ENCODE peak calls at places on chromosome 3, in nine cellular contexts. K, Q, A, Y, P, J, T, D and E are unnamed samples.

GRCh38 chr3:65190111-65190510 is 502.3 kb upstream of the ADAMTS9 start:
- DNase-seq in K (no peak), Q (no peak), A (no peak), Y (no peak), P (no peak), J (no peak), T (no peak), D (no peak), E (no peak)

GRCh38 chr3:53238051-53238850 is 17.6 kb downstream of the TKT start:
- DNase-seq in K (no peak), Q (no peak), A (peak), Y (no peak), P (no peak), J (no peak), T (no peak), D (peak), E (no peak)

GRCh38 chr3:9569054-9569453 is 15.4 kb upstream of the LHFPL4 start:
- DNase-seq in K (no peak), Q (no peak), A (no peak), Y (no peak), P (no peak), J (no peak), T (no peak), D (no peak), E (no peak)

GRCh38 chr3:72338942-72339749 is 509.1 kb downstream of the SHQ1 start:
- DNase-seq in K (peak), Q (peak), A (peak), Y (no peak), P (no peak), J (no peak), T (no peak), D (peak), E (no peak)

GRCh38 chr3:172142074-172143059 is 103.0 kb downstream of the FNDC3B start:
- DNase-seq in K (no peak), Q (no peak), A (no peak), Y (no peak), P (no peak), J (no peak), T (no peak), D (peak), E (no peak)

GRCh38 chr3:55189359-55189801 is 261.5 kb upstream of the LRTM1 start:
- DNase-seq in K (no peak), Q (no peak), A (no peak), Y (no peak), P (no peak), J (no peak), T (no peak), D (peak), E (no peak)

GRCh38 chr3:134364061-134364935 is 9.9 kb downstream of the AMOTL2 start:
- DNase-seq in K (peak), Q (peak), A (peak), Y (peak), P (peak), J (peak), T (peak), D (peak), E (peak)

GRCh38 chr3:120743556-120744195 is 1.1 kb downstream of the GTF2E1 start:
- DNase-seq in K (no peak), Q (no peak), A (no peak), Y (no peak), P (no peak), J (no peak), T (no peak), D (no peak), E (no peak)

GRCh38 chr3:73072634-73073033 is 11.2 kb downstream of the EBLN2 start:
- DNase-seq in K (no peak), Q (no peak), A (no peak), Y (no peak), P (no peak), J (no peak), T (no peak), D (no peak), E (no peak)

GRCh38 chr3:71725279-71725991 is at the start of gene EIF4E3:
- DNase-seq in K (no peak), Q (peak), A (peak), Y (peak), P (peak), J (peak), T (no peak), D (no peak), E (no peak)

GRCh38 chr3:188077160-188077812 is 76.7 kb upstream of the LPP start:
- DNase-seq in K (peak), Q (peak), A (no peak), Y (no peak), P (no peak), J (no peak), T (no peak), D (no peak), E (no peak)

GRCh38 chr3:32899265-32899664 is 52.2 kb upstream of the CCR4 start:
- DNase-seq in K (no peak), Q (no peak), A (no peak), Y (no peak), P (no peak), J (no peak), T (no peak), D (no peak), E (no peak)

GRCh38 chr3:182971637-182972036 is 8.7 kb downstream of the DCUN1D1 start:
- DNase-seq in K (no peak), Q (no peak), A (no peak), Y (no peak), P (no peak), J (no peak), T (no peak), D (peak), E (no peak)

GRCh38 chr3:53255360-53255774 is 455 bp downstream of the TKT start:
- DNase-seq in K (no peak), Q (peak), A (no peak), Y (no peak), P (no peak), J (peak), T (peak), D (no peak), E (no peak)

GRCh38 chr3:46539443-46540005 is 26.6 kb downstream of the LRRC2 start:
- DNase-seq in K (no peak), Q (no peak), A (no peak), Y (no peak), P (no peak), J (no peak), T (no peak), D (no peak), E (no peak)

GRCh38 chr3:149808209-149808829 is 4.7 kb upstream of the RNF13 start:
- DNase-seq in K (peak), Q (peak), A (peak), Y (no peak), P (peak), J (peak), T (peak), D (peak), E (no peak)

GRCh38 chr3:102037209-102037608 is 187.9 kb downstream of the NFKBIZ start:
- DNase-seq in K (no peak), Q (no peak), A (no peak), Y (no peak), P (no peak), J (no peak), T (no peak), D (no peak), E (no peak)

GRCh38 chr3:55416381-55416821 is 70.7 kb downstream of the WNT5A start:
- DNase-seq in K (no peak), Q (no peak), A (peak), Y (no peak), P (peak), J (no peak), T (no peak), D (peak), E (no peak)

GRCh38 chr3:32423534-32423933 is 31.9 kb downstream of the CMTM7 start:
- DNase-seq in K (no peak), Q (no peak), A (no peak), Y (no peak), P (no peak), J (no peak), T (no peak), D (no peak), E (no peak)

GRCh38 chr3:10023587-10024310 is 2.5 kb upstream of the FANCD2 start:
- DNase-seq in K (no peak), Q (no peak), A (peak), Y (no peak), P (no peak), J (no peak), T (no peak), D (peak), E (no peak)

GRCh38 chr3:194166682-194167479 is 30.9 kb downstream of the HES1 start:
- DNase-seq in K (no peak), Q (peak), A (no peak), Y (no peak), P (peak), J (no peak), T (no peak), D (no peak), E (no peak)

GRCh38 chr3:146326875-146327543 is 76.1 kb upstream of the PLSCR4 start:
- DNase-seq in K (no peak), Q (no peak), A (peak), Y (no peak), P (peak), J (no peak), T (peak), D (peak), E (no peak)

GRCh38 chr3:123883111-123883510 is 1.0 kb downstream of the MYLK start:
- DNase-seq in K (no peak), Q (no peak), A (no peak), Y (no peak), P (no peak), J (no peak), T (no peak), D (no peak), E (no peak)

GRCh38 chr3:49937081-49937480 is 2.9 kb upstream of the RBM6 start:
- DNase-seq in K (no peak), Q (no peak), A (no peak), Y (no peak), P (no peak), J (no peak), T (no peak), D (no peak), E (no peak)

GRCh38 chr3:151660890-151661289 is 72.8 kb upstream of the AADACL2 start:
- DNase-seq in K (no peak), Q (no peak), A (no peak), Y (no peak), P (peak), J (no peak), T (no peak), D (no peak), E (no peak)

GRCh38 chr3:80550154-80550553 is 782.4 kb upstream of the ROBO1 start:
- DNase-seq in K (no peak), Q (no peak), A (no peak), Y (no peak), P (no peak), J (no peak), T (no peak), D (no peak), E (no peak)

GRCh38 chr3:74360406-74360805 is 254.1 kb downstream of the CNTN3 start:
- DNase-seq in K (no peak), Q (no peak), A (no peak), Y (no peak), P (no peak), J (no peak), T (no peak), D (no peak), E (no peak)

GRCh38 chr3:154364849-154365248 is 40.6 kb upstream of the DHX36 start:
- DNase-seq in K (no peak), Q (no peak), A (no peak), Y (no peak), P (no peak), J (no peak), T (no peak), D (no peak), E (no peak)

GRCh38 chr3:87771338-87772059 is 287.3 kb downstream of the CGGBP1 start:
- DNase-seq in K (no peak), Q (no peak), A (no peak), Y (no peak), P (peak), J (no peak), T (no peak), D (peak), E (no peak)

GRCh38 chr3:197711973-197712707 is 24.6 kb downstream of the RUBCN start:
- DNase-seq in K (peak), Q (peak), A (peak), Y (peak), P (peak), J (no peak), T (peak), D (peak), E (no peak)

GRCh38 chr3:160372780-160373179 is 26.2 kb downstream of the IFT80 start:
- DNase-seq in K (no peak), Q (no peak), A (no peak), Y (no peak), P (no peak), J (no peak), T (no peak), D (peak), E (no peak)

GRCh38 chr3:188700497-188700896 is 471.3 kb upstream of the TPRG1 start:
- DNase-seq in K (no peak), Q (no peak), A (no peak), Y (no peak), P (no peak), J (no peak), T (no peak), D (no peak), E (no peak)

GRCh38 chr3:34206996-34207395 is 408.6 kb downstream of the PDCD6IP start:
- DNase-seq in K (no peak), Q (no peak), A (no peak), Y (no peak), P (no peak), J (no peak), T (no peak), D (peak), E (no peak)

GRCh38 chr3:13018039-13018431 is 55.2 kb downstream of the IQSEC1 start:
- DNase-seq in K (peak), Q (no peak), A (no peak), Y (peak), P (peak), J (no peak), T (no peak), D (no peak), E (no peak)

GRCh38 chr3:13016083-13016725 is 57.0 kb downstream of the IQSEC1 start:
- DNase-seq in K (peak), Q (peak), A (no peak), Y (peak), P (no peak), J (no peak), T (no peak), D (no peak), E (no peak)

GRCh38 chr3:13018561-13019242 is 54.5 kb downstream of the IQSEC1 start:
- DNase-seq in K (peak), Q (no peak), A (no peak), Y (peak), P (no peak), J (no peak), T (no peak), D (no peak), E (no peak)

GRCh38 chr3:13016726-13017255 is 56.4 kb downstream of the IQSEC1 start:
- DNase-seq in K (no peak), Q (no peak), A (no peak), Y (peak), P (no peak), J (no peak), T (no peak), D (no peak), E (no peak)

DNA sequence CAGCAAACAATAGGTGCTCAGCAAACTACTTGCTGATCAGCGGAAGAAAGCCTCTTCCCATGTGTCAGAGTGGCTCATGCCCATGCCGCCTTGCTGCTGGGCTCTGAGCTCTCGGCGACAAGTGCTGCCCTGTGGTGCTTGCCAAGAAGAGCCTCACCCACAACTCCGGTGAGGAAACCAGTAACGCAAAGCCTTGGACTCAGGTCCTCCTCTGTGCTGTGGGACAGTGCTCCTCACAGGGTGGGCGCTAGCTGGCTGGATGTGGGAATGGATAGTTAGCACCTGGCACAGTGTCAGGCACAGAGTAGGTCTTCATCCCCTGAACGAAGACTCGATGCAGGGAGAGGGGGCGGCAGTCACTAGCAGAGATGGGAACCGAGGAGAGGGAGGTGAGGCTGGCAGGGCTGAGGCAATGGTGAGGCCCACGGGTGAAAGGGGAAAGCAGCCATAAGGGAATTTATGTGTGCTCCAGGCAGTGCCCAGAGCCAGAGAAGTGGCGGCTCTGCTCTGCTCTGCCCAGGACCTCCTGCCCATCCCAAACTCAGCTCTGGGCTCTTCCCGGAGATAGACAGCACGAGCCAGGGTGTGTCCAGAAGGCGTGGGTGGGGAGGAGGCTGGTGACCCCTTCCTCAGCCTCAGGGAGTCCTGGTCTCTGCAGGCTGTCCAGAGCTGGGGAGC is 55.7 kb downstream of the IQSEC1 start:
- DNase-seq in K (no peak), Q (no peak), A (no peak), Y (peak), P (no peak), J (no peak), T (no peak), D (no peak), E (no peak)
- TF ChIP-seq CTCF in K (no peak), Q (no peak), A (no peak), Y (no peak), P (no peak), J (no peak), T (no peak), D (no peak), E (no peak)

GRCh38 chr3:44923634-44924033 is 49.2 kb downstream of the TGM4 start:
- DNase-seq in K (no peak), Q (no peak), A (no peak), Y (no peak), P (no peak), J (no peak), T (no peak), D (no peak), E (no peak)

GRCh38 chr3:44929782-44930181 is 46.2 kb downstream of the ZDHHC3 start:
- DNase-seq in K (no peak), Q (no peak), A (no peak), Y (no peak), P (no peak), J (no peak), T (no peak), D (no peak), E (no peak)

GRCh38 chr3:44924102-44925084 is 50.0 kb downstream of the TGM4 start:
- DNase-seq in K (no peak), Q (no peak), A (no peak), Y (no peak), P (no peak), J (no peak), T (no peak), D (no peak), E (no peak)

GRCh38 chr3:44926921-44927320 is 49.1 kb downstream of the ZDHHC3 start:
- DNase-seq in K (no peak), Q (no peak), A (no peak), Y (no peak), P (no peak), J (no peak), T (no peak), D (no peak), E (no peak)

DNA sequence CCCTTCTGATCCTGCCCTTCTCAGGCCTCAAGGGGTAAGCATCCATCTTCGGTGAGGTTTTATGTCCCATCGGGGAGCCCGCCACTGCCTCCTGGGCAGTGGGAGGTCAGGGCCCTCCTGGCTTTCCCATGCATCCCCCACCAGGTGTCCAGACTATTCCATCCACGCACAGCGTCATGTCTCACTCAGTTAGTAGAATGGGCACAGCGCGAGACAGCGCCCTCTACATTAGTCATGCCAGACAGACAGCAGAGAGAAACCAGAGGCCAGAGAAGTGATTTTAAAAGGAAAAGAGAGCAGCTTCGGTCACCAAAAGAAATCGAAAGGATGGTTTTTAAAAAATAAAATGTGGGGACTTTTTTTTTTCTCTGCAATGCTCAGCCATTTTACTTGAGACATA is 49.8 kb downstream of the ZDHHC3 start:
- DNase-seq in K (no peak), Q (no peak), A (no peak), Y (no peak), P (no peak), J (no peak), T (no peak), D (no peak), E (no peak)
- TF ChIP-seq CTCF in K (no peak), Q (no peak), A (no peak), Y (no peak), P (peak), J (no peak), T (no peak), D (peak), E (no peak)

DNA sequence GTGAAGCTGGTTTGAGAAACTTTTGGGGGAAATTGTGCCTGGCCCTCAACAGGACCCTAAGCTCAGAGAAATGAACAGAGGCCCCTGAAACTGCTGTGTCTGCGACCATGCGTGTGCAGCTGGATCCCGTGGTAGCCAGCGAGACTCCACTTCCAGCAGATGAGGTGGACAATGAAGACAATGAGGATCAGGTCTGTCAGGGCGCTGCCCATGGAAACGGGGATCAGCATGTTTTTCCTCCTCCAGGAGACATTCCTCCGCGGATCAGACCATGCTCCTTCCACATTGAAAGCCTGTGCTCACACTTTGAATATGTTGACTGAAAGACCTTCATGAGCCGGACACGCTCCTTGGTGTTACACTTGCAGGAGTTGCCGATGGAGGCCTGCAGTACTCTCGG is 1439.8 kb upstream of the ALCAM start:
- DNase-seq in K (peak), Q (no peak), A (no peak), Y (no peak), P (no peak), J (no peak), T (no peak), D (no peak), E (no peak)
- TF ChIP-seq CTCF in K (no peak), Q (no peak), A (no peak), Y (no peak), P (no peak), J (no peak), T (no peak), D (no peak), E (no peak)

DNA sequence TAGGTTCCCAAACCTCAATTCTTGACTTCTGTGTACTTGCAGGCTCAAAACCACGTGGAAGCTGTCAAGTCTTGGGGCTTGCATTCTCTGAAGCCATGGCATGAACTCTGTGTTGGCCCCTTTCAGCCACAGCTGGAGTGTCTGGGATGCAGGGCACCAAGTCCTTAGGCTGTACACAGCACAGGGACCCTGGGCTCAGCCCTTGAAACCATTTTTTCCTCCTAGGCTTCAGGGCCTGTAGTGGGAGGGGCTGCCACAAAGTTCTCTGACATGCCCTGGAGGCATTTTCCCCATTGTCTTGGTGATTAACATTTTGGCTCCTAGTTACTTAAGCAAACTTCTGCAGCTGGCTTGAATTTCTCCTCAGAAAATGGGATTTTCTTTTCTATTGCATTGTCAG is 135.4 kb downstream of the ATG7 start:
- DNase-seq in K (no peak), Q (no peak), A (no peak), Y (no peak), P (no peak), J (no peak), T (no peak), D (no peak), E (no peak)
- TF ChIP-seq CTCF in K (no peak), Q (no peak), A (no peak), Y (no peak), P (no peak), J (no peak), T (no peak), D (no peak), E (no peak)